ENCODE peak calls at places on chromosomes 5 and 9, in ten cellular contexts. W, H, J, A, Z, O, I, B, K and N are unnamed samples.

GRCh38 chr9:126386088-126386487 is 59.5 kb downstream of the MVB12B start:
- DNase-seq in A (no peak), Z (no peak), H (no peak), J (no peak), B (peak), O (peak), W (no peak), I (peak), K (no peak), N (no peak)

GRCh38 chr5:88660947-88661869 is 221.8 kb downstream of the MEF2C start:
- DNase-seq in H (peak), W (peak), O (peak), K (peak), J (peak), A (peak), Z (peak), I (peak), B (peak), N (no peak)

GRCh38 chr9:34252016-34252415 is 73.2 kb downstream of the UBAP1 start:
- DNase-seq in O (no peak), W (peak), J (peak), K (no peak), A (peak), I (no peak), H (no peak), Z (no peak), B (no peak), N (no peak)

GRCh38 chr9:135523521-135524129 is 2.4 kb downstream of the LCN1 start:
- DNase-seq in A (no peak), K (no peak), J (no peak), B (no peak), Z (no peak), I (no peak), H (peak), W (no peak), O (no peak), N (no peak)

GRCh38 chr5:68449380-68449779 is 233.8 kb downstream of the PIK3R1 start:
- DNase-seq in W (peak), I (no peak), A (no peak), H (no peak), Z (no peak), K (no peak), O (no peak), B (no peak), J (no peak), N (no peak)

GRCh38 chr5:16889972-16890519 is 46.0 kb downstream of the MYO10 start:
- DNase-seq in A (peak), B (no peak), O (no peak), W (peak), K (peak), I (no peak), Z (no peak), J (no peak), H (no peak), N (no peak)

GRCh38 chr9:122498883-122499288 is 11.7 kb upstream of the OR1J2 start:
- DNase-seq in I (no peak), B (peak), W (peak), O (no peak), H (no peak), A (peak), K (peak), Z (peak), J (peak), N (no peak)

GRCh38 chr5:111223790-111224560 is at the start of gene CAMK4:
- DNase-seq in A (peak), H (peak), K (peak), B (peak), I (peak), J (peak), W (peak), Z (no peak), O (peak), N (no peak)

GRCh38 chr5:110354896-110355295 is 371.6 kb downstream of the TMEM232 start:
- DNase-seq in J (no peak), H (no peak), K (no peak), Z (no peak), B (no peak), A (no peak), W (no peak), O (no peak), I (no peak), N (no peak)

GRCh38 chr5:91641730-91642350 is 258.7 kb upstream of the ARRDC3 start:
- DNase-seq in K (no peak), W (peak), B (peak), H (no peak), A (peak), J (peak), Z (no peak), I (no peak), O (no peak), N (peak)

GRCh38 chr9:125522328-125522725 is 184.7 kb downstream of the MAPKAP1 start:
- DNase-seq in I (no peak), J (peak), O (no peak), H (no peak), K (peak), A (peak), B (no peak), W (peak), Z (no peak), N (no peak)

GRCh38 chr9:20208951-20209350 is 413.3 kb downstream of the MLLT3 start:
- DNase-seq in B (no peak), O (no peak), Z (no peak), I (no peak), H (no peak), K (no peak), J (no peak), W (peak), A (no peak), N (no peak)

GRCh38 chr9:131484051-131484445 is 18.7 kb upstream of the POMT1 start:
- DNase-seq in K (no peak), W (no peak), Z (no peak), O (no peak), I (no peak), B (no peak), J (no peak), H (no peak), A (no peak), N (no peak)

GRCh38 chr9:105475302-105475701 is 27.5 kb downstream of the FSD1L start:
- DNase-seq in J (peak), K (peak), A (peak), O (no peak), W (peak), B (peak), I (no peak), H (no peak), Z (no peak), N (no peak)

GRCh38 chr9:86470326-86470725 is 116.1 kb upstream of the TUT7 start:
- DNase-seq in O (no peak), K (no peak), W (peak), A (peak), H (no peak), J (peak), B (no peak), I (no peak), Z (no peak), N (no peak)

GRCh38 chr9:33506626-33507370 is 17.3 kb upstream of the ANKRD18B start:
- DNase-seq in A (peak), K (peak), Z (no peak), H (no peak), W (peak), I (no peak), B (no peak), O (no peak), J (peak), N (no peak)

GRCh38 chr9:78783743-78784142 is 486.8 kb downstream of the PSAT1 start:
- DNase-seq in Z (no peak), W (no peak), J (no peak), B (no peak), H (no peak), O (no peak), I (no peak), A (no peak), K (no peak), N (no peak)

GRCh38 chr9:78782858-78783257 is 485.9 kb downstream of the PSAT1 start:
- DNase-seq in B (no peak), J (no peak), I (no peak), O (no peak), H (no peak), Z (no peak), K (no peak), W (peak), A (no peak), N (no peak)

GRCh38 chr9:78786794-78787193 is 489.9 kb downstream of the PSAT1 start:
- DNase-seq in A (no peak), K (peak), W (peak), B (no peak), O (no peak), J (no peak), I (no peak), H (no peak), Z (no peak), N (no peak)

GRCh38 chr9:78791779-78792178 is 494.9 kb downstream of the PSAT1 start:
- DNase-seq in W (no peak), I (no peak), O (no peak), Z (no peak), H (no peak), K (no peak), J (no peak), A (no peak), B (no peak), N (no peak)

DNA sequence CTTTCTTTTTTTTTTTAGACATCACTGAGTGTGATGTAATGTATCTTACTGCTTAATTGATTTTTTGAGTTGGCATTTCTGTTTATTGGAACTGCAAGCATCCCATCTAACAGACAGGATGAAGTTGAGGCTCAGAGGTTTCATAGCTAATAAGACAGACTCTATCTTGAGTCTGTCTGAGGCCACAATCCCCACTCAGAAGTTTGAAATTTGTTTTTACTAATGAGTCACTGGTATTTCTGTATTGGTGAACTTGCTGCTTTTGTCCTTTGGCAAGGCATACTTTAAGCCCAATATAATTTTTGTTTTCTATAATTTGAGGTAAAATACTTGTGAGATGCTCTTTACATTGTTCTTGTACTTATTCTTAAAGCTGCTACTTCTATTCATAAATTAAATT is 491.2 kb downstream of the PSAT1 start:
- DNase-seq in B (no peak), J (peak), H (no peak), K (peak), O (no peak), I (no peak), W (peak), A (no peak), Z (no peak), N (no peak)
- H3K4me3 ChIP-seq in B (no peak), J (no peak), H (no peak), K (no peak), O (no peak), I (no peak), W (no peak), A (no peak), Z (no peak), N (no peak)

GRCh38 chr5:123035320-123035949 is 1.1 kb downstream of the PPIC start:
- DNase-seq in W (peak), K (peak), J (peak), O (peak), B (peak), A (peak), H (peak), I (peak), Z (no peak), N (no peak)
- TF ChIP-seq CTCF in W (no peak), K (no peak), J (no peak), O (no peak), B (no peak), A (no peak), H (no peak), I (no peak), Z (no peak), N (no peak)

GRCh38 chr9:76369583-76369982 is 24.6 kb downstream of the RFK start:
- DNase-seq in H (no peak), B (peak), J (peak), A (peak), O (no peak), I (peak), W (peak), Z (no peak), K (peak), N (no peak)
- H3K4me3 ChIP-seq in H (no peak), B (no peak), J (no peak), A (no peak), O (no peak), I (no peak), W (no peak), Z (no peak), K (no peak), N (no peak)

DNA sequence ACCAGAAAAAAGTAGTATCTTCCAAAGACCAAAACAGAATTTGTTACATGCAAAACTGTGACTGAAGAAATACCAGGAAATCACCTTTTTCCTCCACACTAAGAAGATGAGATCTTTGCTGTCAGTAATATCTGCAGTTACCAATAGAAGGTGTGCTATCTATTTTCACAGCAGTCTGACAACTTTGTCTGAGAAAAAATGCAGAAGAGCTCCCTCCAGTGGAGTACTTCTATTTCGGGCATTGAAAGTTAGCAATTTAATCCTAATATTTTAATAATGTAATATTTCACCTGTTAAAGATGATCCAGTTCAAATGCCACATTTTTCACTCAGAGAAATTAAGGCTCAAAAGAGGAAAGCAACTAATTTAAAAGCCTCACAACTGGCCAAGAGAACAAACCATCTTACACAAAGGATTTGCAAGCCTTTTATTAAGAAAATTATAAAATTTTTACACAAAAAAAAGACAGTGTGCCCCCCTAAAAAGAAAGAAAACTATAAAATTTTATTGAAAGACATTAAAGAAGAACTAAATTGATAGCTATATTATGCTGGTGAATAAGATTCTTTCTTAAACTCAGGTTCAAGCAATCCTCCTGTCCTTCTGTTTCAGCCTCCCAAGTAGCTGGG is 50.6 kb downstream of the DEPDC1B start:
- DNase-seq in I (no peak), H (no peak), A (peak), J (no peak), W (peak), B (no peak), O (no peak), Z (peak), K (peak), N (peak)
- TF ChIP-seq CTCF in I (peak), H (peak), A (peak), J (peak), W (peak), B (peak), O (peak), Z (peak), K (peak), N (peak)

DNA sequence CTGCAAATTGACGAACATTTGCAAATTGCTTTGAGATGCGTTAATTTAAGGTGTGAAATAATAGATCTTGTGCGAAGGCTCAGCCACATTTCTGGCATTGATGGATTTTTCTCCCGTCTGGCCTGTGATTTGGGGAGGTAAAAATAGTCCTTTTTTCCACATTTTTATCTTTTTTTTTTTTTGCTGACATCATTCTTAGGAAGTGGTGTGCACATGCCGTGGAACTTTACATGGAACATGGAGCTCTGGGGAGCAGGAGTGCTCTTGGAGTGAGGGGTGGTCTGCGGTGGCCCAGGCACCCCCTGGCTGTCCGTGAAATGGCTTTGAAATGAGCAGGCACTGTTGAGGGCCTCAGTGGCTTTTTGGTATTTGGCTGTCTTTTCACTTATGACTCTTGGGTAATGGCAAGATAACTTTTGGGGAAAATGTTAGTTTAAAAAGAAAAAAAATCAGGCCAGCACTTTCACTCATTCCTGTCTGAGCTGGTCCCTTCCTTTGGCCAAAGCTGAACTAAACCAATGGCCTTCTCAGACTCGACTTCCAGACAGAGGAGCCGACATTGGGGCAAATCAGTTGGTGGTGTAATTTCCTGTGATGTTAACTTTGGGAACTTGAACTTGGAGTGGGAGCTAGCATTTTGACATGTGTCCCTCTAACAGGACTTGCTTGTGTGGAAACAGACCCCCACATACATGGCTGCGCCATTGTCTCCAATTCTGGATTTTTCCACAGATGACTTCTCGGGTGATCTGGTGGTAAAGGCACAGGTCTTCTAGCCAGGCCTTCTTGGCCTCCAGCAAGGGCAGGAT is 4.2 kb downstream of the NEK6 start:
- DNase-seq in A (no peak), H (no peak), O (no peak), Z (no peak), K (no peak), B (no peak), J (no peak), W (peak), I (no peak), N (no peak)
- H3K4me3 ChIP-seq in A (peak), H (no peak), O (no peak), Z (no peak), K (peak), B (no peak), J (peak), W (peak), I (no peak), N (peak)

DNA sequence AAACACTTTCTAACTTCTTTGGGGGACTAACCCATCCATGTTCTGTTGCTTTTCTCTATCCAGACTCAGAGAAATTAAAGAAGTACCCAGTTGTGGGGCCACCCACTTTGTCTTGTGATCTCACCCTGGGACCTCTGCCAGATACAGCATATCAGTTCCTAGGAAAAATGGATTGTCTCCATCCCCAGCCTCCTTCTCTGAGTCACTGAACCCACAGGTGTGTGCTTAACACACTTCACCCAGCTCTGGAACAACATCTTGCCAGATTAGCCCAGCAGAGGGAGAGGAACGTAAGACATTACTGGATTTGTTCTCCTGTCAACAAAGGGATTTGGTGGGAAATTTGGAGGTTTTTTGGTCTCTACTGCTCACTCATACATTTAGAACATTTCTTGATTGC is 19.2 kb downstream of the FAM240B start:
- DNase-seq in J (peak), O (no peak), B (no peak), K (peak), A (peak), Z (no peak), H (no peak), I (no peak), W (peak), N (no peak)
- TF ChIP-seq CTCF in J (peak), O (no peak), B (no peak), K (peak), A (no peak), Z (no peak), H (no peak), I (no peak), W (no peak), N (no peak)

DNA sequence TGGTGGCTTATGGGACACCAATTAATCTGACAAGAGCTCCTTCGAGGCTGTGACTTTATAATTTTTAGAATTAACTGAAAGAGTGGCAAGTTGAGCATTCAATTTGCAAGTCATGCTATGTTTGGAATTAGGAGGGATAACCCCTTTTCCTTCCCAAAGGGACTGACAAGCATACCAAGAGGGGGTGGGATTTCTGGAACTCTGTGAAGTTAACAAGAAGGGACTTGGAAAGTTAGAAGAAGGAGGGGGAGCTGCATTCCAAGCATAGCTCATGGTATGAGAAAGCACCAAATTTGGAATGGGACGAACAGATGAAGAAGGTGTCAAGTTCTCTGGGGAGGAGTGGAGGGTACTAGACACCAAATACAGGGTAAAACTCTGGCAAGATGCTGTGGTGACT is 8.9 kb upstream of the PALM2AKAP2 start:
- DNase-seq in Z (no peak), H (no peak), O (no peak), A (peak), I (no peak), J (peak), K (no peak), W (peak), B (peak), N (no peak)
- H3K4me3 ChIP-seq in Z (no peak), H (no peak), O (no peak), A (no peak), I (no peak), J (no peak), K (no peak), W (no peak), B (no peak), N (no peak)

DNA sequence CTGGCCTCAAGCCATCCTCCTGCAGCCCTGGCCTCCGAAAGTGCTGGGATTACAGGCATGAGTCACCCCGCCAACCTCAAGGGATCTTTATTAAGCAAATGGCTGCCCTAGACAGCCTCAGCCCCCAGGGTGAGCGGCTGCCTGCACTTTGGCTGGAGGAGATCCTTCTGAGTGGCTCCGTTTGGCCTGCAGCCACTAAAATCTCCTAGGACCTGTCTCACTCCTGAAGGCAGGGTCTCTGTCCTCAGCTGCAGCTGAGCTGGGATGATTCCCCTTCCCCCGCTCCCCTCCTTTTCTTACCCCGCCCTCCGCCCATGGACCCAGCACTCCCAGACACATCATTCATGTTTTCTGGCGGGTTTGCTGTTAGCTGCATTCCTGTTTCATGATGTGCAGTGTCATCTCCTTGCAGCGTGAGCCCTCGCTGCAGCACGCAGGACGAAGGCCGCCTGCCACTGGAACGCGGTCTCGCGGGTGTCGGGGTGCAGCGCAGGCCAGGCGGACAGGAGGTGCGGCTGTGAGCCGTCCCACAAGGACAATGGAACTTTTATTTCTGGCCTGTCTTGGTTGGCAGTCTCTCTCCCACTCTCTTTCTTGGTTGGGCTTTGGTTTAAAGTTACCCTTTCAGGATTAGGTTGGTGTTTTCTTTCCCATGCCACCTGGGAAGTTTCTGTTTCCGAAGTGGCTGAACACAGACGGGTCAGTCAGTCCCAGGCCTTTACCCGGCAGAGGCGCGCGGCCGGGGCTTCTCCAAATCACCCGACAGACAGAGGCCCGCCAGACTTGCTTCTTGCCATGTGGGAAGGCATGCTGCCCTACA is 137.1 kb downstream of the FOXD1 start:
- DNase-seq in A (peak), Z (no peak), I (no peak), K (peak), B (peak), H (no peak), O (peak), J (peak), W (peak), N (no peak)
- TF ChIP-seq CTCF in A (no peak), Z (no peak), I (no peak), K (no peak), B (no peak), H (no peak), O (no peak), J (peak), W (no peak), N (no peak)